ENCODE peak calls at places on chromosomes 7 and 10, in four cellular contexts. E, A, T and I are unnamed samples.

GRCh38 chr7:121510858-121511482 is 114.9 kb upstream of the FAM3C start:
- DNase-seq in E (no peak), T (no peak), A (no peak), I (no peak)

GRCh38 chr10:92419740-92420553 is 129.0 kb downstream of the MARCHF5 start:
- DNase-seq in E (peak; percentile 69), A (peak; percentile 10), T (peak; percentile 24), I (no peak)

GRCh38 chr10:87991946-87992345 is 128.5 kb downstream of the PTEN start:
- DNase-seq in T (no peak), A (no peak), E (no peak), I (no peak)

GRCh38 chr7:18570890-18571478 is 75.4 kb downstream of the HDAC9 start:
- DNase-seq in A (no peak), T (no peak), E (no peak), I (no peak)

GRCh38 chr10:36256166-36256565 is 614.1 kb upstream of the FZD8 start:
- DNase-seq in T (no peak), A (no peak), E (no peak), I (no peak)

GRCh38 chr7:114086906-114087651 is 168.3 kb upstream of the PPP1R3A start:
- DNase-seq in A (no peak), T (no peak), E (peak; percentile 24), I (no peak)

GRCh38 chr7:55132890-55133551 is 114.2 kb downstream of the EGFR start:
- DNase-seq in T (no peak), A (peak; percentile 97), E (peak; percentile 33), I (no peak)

GRCh38 chr10:102710604-102711003 is 3.6 kb downstream of the ARL3 start:
- DNase-seq in A (no peak), E (no peak), T (no peak), I (no peak)

GRCh38 chr10:23088609-23089008 is 6.8 kb upstream of the MSRB2 start:
- DNase-seq in E (no peak), T (no peak), A (no peak), I (no peak)

GRCh38 chr10:126455766-126456425 is 67.6 kb upstream of the ADAM12 start:
- DNase-seq in T (no peak), E (no peak), A (no peak), I (no peak)

GRCh38 chr7:47373871-47374451 is 207.9 kb downstream of the TNS3 start:
- DNase-seq in E (no peak), T (no peak), A (no peak), I (no peak)

GRCh38 chr7:76318488-76319353 is 16.2 kb downstream of the HSPB1 start:
- DNase-seq in A (no peak), E (peak; percentile 84), T (peak; percentile 72), I (no peak)

GRCh38 chr7:129896568-129897382 is 56.0 kb downstream of the UBE2H start:
- DNase-seq in A (peak; percentile 32), E (no peak), T (no peak), I (no peak)

GRCh38 chr7:102286237-102287081 is at the start of gene SH2B2:
- DNase-seq in E (peak; percentile 79), A (no peak), T (peak; percentile 73), I (no peak)

GRCh38 chr7:106664343-106664742 is 3.4 kb upstream of the CCDC71L start:
- DNase-seq in A (no peak), T (no peak), E (no peak), I (no peak)

GRCh38 chr10:70441161-70441876 is at the start of gene NODAL:
- DNase-seq in T (no peak), A (no peak), E (no peak), I (no peak)

GRCh38 chr7:100583132-100584045 is 2.5 kb downstream of the LRCH4 start:
- DNase-seq in T (peak; percentile 68), E (peak; percentile 73), A (no peak), I (peak; percentile 28)

GRCh38 chr10:119207713-119208552 is 562 bp downstream of the GRK5 start:
- DNase-seq in A (no peak), E (peak; percentile 56), T (peak; percentile 70), I (peak; percentile 79)

GRCh38 chr7:79593819-79594218 is 140.4 kb upstream of the MAGI2 start:
- DNase-seq in A (no peak), T (no peak), E (no peak), I (no peak)

GRCh38 chr7:157151626-157152339 is 13.1 kb downstream of the UBE3C start:
- DNase-seq in T (no peak), E (no peak), A (no peak), I (no peak)

DNA sequence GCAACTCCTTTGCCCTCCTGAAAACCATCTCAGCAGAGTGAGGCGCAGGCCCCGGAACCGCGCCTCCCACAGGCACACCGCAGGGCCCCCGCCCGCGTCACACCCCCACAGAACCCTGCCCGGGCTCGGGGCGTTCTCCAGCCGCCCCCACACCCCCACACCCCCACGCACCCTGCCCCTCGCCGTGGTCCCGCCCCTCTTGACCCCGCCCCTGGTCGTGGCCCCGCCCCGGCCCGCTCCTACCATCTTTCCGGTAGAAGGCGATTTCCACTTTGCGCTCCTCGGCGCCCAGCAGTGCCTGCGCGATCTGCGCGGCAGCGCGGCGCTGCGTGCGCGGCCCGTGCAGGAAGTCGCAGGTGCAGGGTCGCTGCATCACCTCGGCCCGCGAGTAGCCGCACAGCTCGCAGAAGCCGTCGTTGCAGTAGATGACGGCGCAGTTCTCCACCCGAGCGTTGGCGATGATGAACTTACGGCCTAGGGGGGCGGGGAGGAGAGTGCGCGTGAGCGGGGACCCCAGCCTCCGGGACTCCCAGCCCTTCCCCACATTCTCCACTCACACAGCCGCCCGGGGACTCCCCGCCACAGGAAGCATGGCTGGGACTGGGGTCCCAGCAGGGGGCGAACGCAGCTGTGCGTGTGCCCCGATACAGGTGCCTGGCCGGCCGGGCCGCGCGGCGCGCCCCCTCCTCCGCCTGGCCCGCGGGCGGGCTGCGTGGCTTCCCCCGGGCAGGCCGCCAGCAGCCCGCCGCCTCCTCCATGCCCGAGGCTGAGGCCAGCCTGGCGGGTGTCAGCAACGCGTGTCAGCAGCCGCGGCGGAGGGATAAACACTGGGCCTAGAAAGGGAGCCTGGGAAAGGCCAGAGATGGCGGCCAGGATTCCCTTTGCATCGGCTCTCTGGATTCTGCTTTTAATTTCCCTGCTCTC is 3.4 kb downstream of the KCNH2 start:
- DNase-seq in A (no peak), T (peak; percentile 60), E (peak; percentile 87), I (no peak)
- TF ChIP-seq CTCF in A (peak; percentile 24), T (peak; percentile 36), E (peak; percentile 41), I (no peak)

GRCh38 chr7:49001610-49002033 is 77.3 kb downstream of the CDC14C start:
- DNase-seq in E (peak; percentile 18), A (peak; percentile 7), T (no peak), I (no peak)
- TF ChIP-seq CTCF in E (peak; percentile 56), A (peak; percentile 77), T (peak; percentile 54), I (no peak)

GRCh38 chr7:127578036-127578684 is 7.2 kb downstream of the GCC1 start:
- DNase-seq in T (no peak), E (no peak), A (no peak), I (no peak)
- TF ChIP-seq CTCF in T (peak; percentile 14), E (peak; percentile 18), A (no peak), I (no peak)

GRCh38 chr10:121965996-121966395 is 9.0 kb downstream of the NSMCE4A start:
- DNase-seq in E (no peak), A (no peak), T (no peak), I (no peak)
- TF ChIP-seq CTCF in E (no peak), A (no peak), T (no peak), I (no peak)

GRCh38 chr7:13988765-13989137 is 715 bp downstream of the ETV1 start:
- DNase-seq in E (no peak), T (peak; percentile 16), A (no peak), I (no peak)
- TF ChIP-seq CTCF in E (no peak), T (no peak), A (no peak), I (no peak)